ENCODE peak calls at places on chromosomes 4 and X, in five cellular contexts. One of them, this sample, is unnamed. For H3K4me1 and H3K36me3, the result is how much of the 10 kb centered on the place peaks cover.

GRCh38 chr4:168101026-168101425 is 8.7 kb downstream of the ANXA10 start:
- DNase-seq in Peyer's patch: no peak
- DNase-seq in psoas muscle: no peak
- DNase-seq in iPS DF 6.9: no peak
- DNase-seq in cardiac muscle cell: no peak
- DNase-seq in this sample: no peak

GRCh38 chrX:103107836-103108235 is 14.9 kb upstream of the NXF3 start:
- DNase-seq in iPS DF 6.9: no peak
- DNase-seq in Peyer's patch: no peak
- DNase-seq in cardiac muscle cell: no peak
- DNase-seq in psoas muscle: no peak
- DNase-seq in this sample: no peak

GRCh38 chrX:109619816-109620215 is 5.2 kb downstream of the KCNE5 start:
- DNase-seq in iPS DF 6.9: no peak
- DNase-seq in Peyer's patch: no peak
- DNase-seq in cardiac muscle cell: no peak
- DNase-seq in psoas muscle: no peak
- DNase-seq in this sample: no peak

GRCh38 chr4:109746728-109747127 is 16.9 kb upstream of the PLA2G12A start:
- DNase-seq in psoas muscle: no peak
- DNase-seq in Peyer's patch: no peak
- DNase-seq in iPS DF 6.9: no peak
- DNase-seq in cardiac muscle cell: no peak
- DNase-seq in this sample: no peak

GRCh38 chrX:10254746-10255145 is 98.0 kb downstream of the CLCN4 start:
- DNase-seq in psoas muscle: no peak
- DNase-seq in Peyer's patch: no peak
- DNase-seq in cardiac muscle cell: no peak
- DNase-seq in iPS DF 6.9: no peak
- DNase-seq in this sample: no peak

GRCh38 chr4:112348488-112349158 is 51.5 kb downstream of the ALPK1 start:
- DNase-seq in Peyer's patch: no peak
- DNase-seq in cardiac muscle cell: peak
- DNase-seq in psoas muscle: peak
- DNase-seq in iPS DF 6.9: peak
- DNase-seq in this sample: peak

GRCh38 chrX:131728295-131729145 is 184.6 kb downstream of the OR13H1 start:
- DNase-seq in psoas muscle: peak
- DNase-seq in Peyer's patch: no peak
- DNase-seq in iPS DF 6.9: no peak
- DNase-seq in cardiac muscle cell: no peak
- DNase-seq in this sample: no peak

GRCh38 chrX:2559124-2559523 is 58.3 kb upstream of the DHRSX start:
- DNase-seq in cardiac muscle cell: no peak
- DNase-seq in iPS DF 6.9: no peak
- DNase-seq in Peyer's patch: no peak
- DNase-seq in psoas muscle: no peak
- DNase-seq in this sample: no peak

GRCh38 chr4:156946508-156947197 is 24.9 kb downstream of the PDGFC start:
- DNase-seq in psoas muscle: no peak
- DNase-seq in Peyer's patch: no peak
- DNase-seq in iPS DF 6.9: no peak
- DNase-seq in cardiac muscle cell: no peak
- DNase-seq in this sample: no peak

GRCh38 chr4:102843938-102844337 is 16.6 kb upstream of the UBE2D3 start:
- DNase-seq in iPS DF 6.9: no peak
- DNase-seq in psoas muscle: no peak
- DNase-seq in Peyer's patch: no peak
- DNase-seq in cardiac muscle cell: no peak
- DNase-seq in this sample: no peak

GRCh38 chrX:123625477-123625876 is 107.4 kb downstream of the THOC2 start:
- DNase-seq in psoas muscle: no peak
- DNase-seq in Peyer's patch: no peak
- DNase-seq in cardiac muscle cell: no peak
- DNase-seq in iPS DF 6.9: no peak
- DNase-seq in this sample: no peak

GRCh38 chr4:96009720-96010119 is 169.8 kb downstream of the PDHA2 start:
- DNase-seq in Peyer's patch: no peak
- DNase-seq in psoas muscle: no peak
- DNase-seq in iPS DF 6.9: no peak
- DNase-seq in cardiac muscle cell: no peak
- DNase-seq in this sample: no peak

GRCh38 chr4:43316813-43317212 is 424.3 kb downstream of the GRXCR1 start:
- DNase-seq in cardiac muscle cell: no peak
- DNase-seq in Peyer's patch: no peak
- DNase-seq in psoas muscle: no peak
- DNase-seq in iPS DF 6.9: no peak
- DNase-seq in this sample: no peak

GRCh38 chr4:70628444-70628843 is at the start of gene ENAM:
- DNase-seq in cardiac muscle cell: no peak
- DNase-seq in psoas muscle: no peak
- DNase-seq in iPS DF 6.9: no peak
- DNase-seq in Peyer's patch: no peak
- DNase-seq in this sample: no peak

GRCh38 chr4:71992571-71992970 is 39.2 kb upstream of the NPFFR2 start:
- DNase-seq in psoas muscle: no peak
- DNase-seq in cardiac muscle cell: no peak
- DNase-seq in iPS DF 6.9: no peak
- DNase-seq in Peyer's patch: no peak
- DNase-seq in this sample: no peak

GRCh38 chrX:45714864-45715263 is 514.2 kb upstream of the DIPK2B start:
- DNase-seq in cardiac muscle cell: no peak
- DNase-seq in Peyer's patch: no peak
- DNase-seq in iPS DF 6.9: no peak
- DNase-seq in psoas muscle: no peak
- DNase-seq in this sample: no peak

GRCh38 chr4:146222313-146222712 is 8.0 kb downstream of the REELD1 start:
- DNase-seq in iPS DF 6.9: no peak
- DNase-seq in Peyer's patch: no peak
- DNase-seq in cardiac muscle cell: peak
- DNase-seq in psoas muscle: no peak
- DNase-seq in this sample: no peak

GRCh38 chr4:7089211-7089964 is 21.5 kb upstream of the GRPEL1 start:
- DNase-seq in Peyer's patch: no peak
- DNase-seq in cardiac muscle cell: no peak
- DNase-seq in iPS DF 6.9: no peak
- DNase-seq in psoas muscle: no peak
- DNase-seq in this sample: no peak

GRCh38 chrX:13120017-13120416 is 75.6 kb upstream of the FAM9C start:
- DNase-seq in Peyer's patch: no peak
- DNase-seq in cardiac muscle cell: peak
- DNase-seq in iPS DF 6.9: no peak
- DNase-seq in psoas muscle: no peak
- DNase-seq in this sample: no peak

GRCh38 chr4:57074753-57075152 is 35.4 kb downstream of the IGFBP7 start:
- DNase-seq in Peyer's patch: no peak
- DNase-seq in psoas muscle: no peak
- DNase-seq in iPS DF 6.9: no peak
- DNase-seq in cardiac muscle cell: no peak
- DNase-seq in this sample: no peak
- H3K4me1 ChIP-seq in Peyer's patch: under half
- H3K4me1 ChIP-seq in psoas muscle: under half
- H3K4me1 ChIP-seq in iPS DF 6.9: under half
- H3K4me1 ChIP-seq in cardiac muscle cell: under half
- H3K4me1 ChIP-seq in this sample: under half

GRCh38 chr4:4284827-4285618 is 4.9 kb downstream of the LYAR start:
- DNase-seq in iPS DF 6.9: no peak
- DNase-seq in cardiac muscle cell: peak
- DNase-seq in psoas muscle: no peak
- DNase-seq in Peyer's patch: peak
- DNase-seq in this sample: no peak
- H3K27ac ChIP-seq in iPS DF 6.9: no peak
- H3K27ac ChIP-seq in cardiac muscle cell: peak
- H3K27ac ChIP-seq in psoas muscle: peak
- H3K27ac ChIP-seq in Peyer's patch: no peak
- H3K27ac ChIP-seq in this sample: no peak

DNA sequence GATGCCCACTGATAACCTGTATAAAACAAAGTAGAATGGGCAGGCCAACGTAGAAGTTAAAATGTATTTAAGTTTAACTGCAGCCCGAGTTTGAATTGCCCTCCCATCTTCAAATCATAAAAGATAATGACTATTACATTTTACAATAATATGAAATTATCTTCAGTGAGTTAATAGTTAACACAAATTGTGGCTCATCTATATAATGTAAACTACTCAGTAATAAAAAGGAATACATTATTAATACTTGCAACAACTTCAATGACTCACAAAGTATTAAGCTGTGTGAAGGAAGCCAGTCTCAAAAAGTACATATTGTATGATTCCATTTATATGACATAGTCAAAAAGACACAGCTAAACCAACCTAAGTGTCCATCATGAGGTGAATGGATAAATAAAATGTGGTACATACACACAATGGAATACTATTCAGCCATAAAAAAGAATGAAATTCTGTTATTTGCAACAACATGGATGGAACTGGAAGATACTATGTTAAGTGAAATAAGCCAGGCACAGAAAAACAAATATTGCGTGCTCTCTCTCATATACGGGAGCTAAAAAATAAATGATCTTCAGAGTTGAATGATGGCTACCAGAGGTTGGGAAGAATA is 7.8 kb downstream of the PLRG1 start:
- DNase-seq in Peyer's patch: no peak
- DNase-seq in iPS DF 6.9: no peak
- DNase-seq in cardiac muscle cell: no peak
- DNase-seq in psoas muscle: no peak
- DNase-seq in this sample: no peak
- H3K36me3 ChIP-seq in Peyer's patch: under half
- H3K36me3 ChIP-seq in iPS DF 6.9: under half
- H3K36me3 ChIP-seq in cardiac muscle cell: half or more
- H3K36me3 ChIP-seq in psoas muscle: half or more
- H3K36me3 ChIP-seq in this sample: half or more

GRCh38 chr4:2792711-2793577 is at the start of gene SH3BP2:
- DNase-seq in cardiac muscle cell: peak
- DNase-seq in iPS DF 6.9: no peak
- DNase-seq in psoas muscle: peak
- DNase-seq in Peyer's patch: peak
- DNase-seq in this sample: peak
- H3K4me1 ChIP-seq in cardiac muscle cell: under half
- H3K4me1 ChIP-seq in iPS DF 6.9: under half
- H3K4me1 ChIP-seq in psoas muscle: under half
- H3K4me1 ChIP-seq in Peyer's patch: under half
- H3K4me1 ChIP-seq in this sample: half or more

GRCh38 chr4:176236909-176237308 is 32.1 kb downstream of the ASB5 start:
- DNase-seq in cardiac muscle cell: no peak
- DNase-seq in Peyer's patch: no peak
- DNase-seq in iPS DF 6.9: no peak
- DNase-seq in psoas muscle: no peak
- DNase-seq in this sample: no peak

GRCh38 chr4:176238819-176239218 is 30.2 kb downstream of the ASB5 start:
- DNase-seq in iPS DF 6.9: no peak
- DNase-seq in psoas muscle: no peak
- DNase-seq in cardiac muscle cell: no peak
- DNase-seq in Peyer's patch: no peak
- DNase-seq in this sample: no peak

GRCh38 chr4:176238157-176238608 is 30.8 kb downstream of the ASB5 start:
- DNase-seq in Peyer's patch: no peak
- DNase-seq in psoas muscle: no peak
- DNase-seq in cardiac muscle cell: no peak
- DNase-seq in iPS DF 6.9: no peak
- DNase-seq in this sample: no peak

GRCh38 chr4:176241703-176242102 is 27.3 kb downstream of the ASB5 start:
- DNase-seq in iPS DF 6.9: no peak
- DNase-seq in Peyer's patch: no peak
- DNase-seq in cardiac muscle cell: no peak
- DNase-seq in psoas muscle: no peak
- DNase-seq in this sample: no peak

DNA sequence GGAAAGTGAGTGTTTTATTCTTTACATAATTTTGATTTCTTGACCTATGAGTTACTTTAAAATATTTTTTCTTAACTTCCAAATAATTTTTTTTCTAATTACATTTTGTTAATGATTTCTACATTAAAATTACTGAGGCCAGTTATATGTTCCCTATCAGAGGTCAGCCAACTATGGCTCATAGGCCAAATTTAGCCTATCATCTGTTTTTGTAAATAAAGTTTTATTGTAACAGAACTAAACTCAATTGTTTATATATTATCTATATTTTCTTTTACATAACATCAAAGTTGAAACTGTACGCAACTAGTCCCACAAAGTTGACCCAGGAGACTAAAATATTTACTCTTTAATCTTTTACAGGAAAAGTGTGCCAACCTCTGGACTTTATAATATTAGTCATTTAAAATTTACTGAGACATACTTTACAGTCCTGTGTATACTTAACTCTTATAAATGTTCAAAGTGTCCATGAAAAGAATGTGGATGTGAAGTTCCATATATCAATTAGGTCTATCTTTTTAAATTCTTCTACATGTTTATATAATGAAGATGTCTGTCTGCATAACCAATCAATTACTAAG is 26.2 kb downstream of the ASB5 start:
- DNase-seq in Peyer's patch: no peak
- DNase-seq in iPS DF 6.9: no peak
- DNase-seq in psoas muscle: no peak
- DNase-seq in cardiac muscle cell: no peak
- DNase-seq in this sample: no peak
- H3K27ac ChIP-seq in Peyer's patch: no peak
- H3K27ac ChIP-seq in iPS DF 6.9: no peak
- H3K27ac ChIP-seq in psoas muscle: peak
- H3K27ac ChIP-seq in cardiac muscle cell: no peak
- H3K27ac ChIP-seq in this sample: no peak

GRCh38 chrX:154711264-154711663 is 39.6 kb downstream of the GAB3 start:
- DNase-seq in cardiac muscle cell: no peak
- DNase-seq in psoas muscle: no peak
- DNase-seq in Peyer's patch: no peak
- DNase-seq in iPS DF 6.9: no peak
- DNase-seq in this sample: no peak
- H3K36me3 ChIP-seq in cardiac muscle cell: under half
- H3K36me3 ChIP-seq in psoas muscle: under half
- H3K36me3 ChIP-seq in Peyer's patch: under half
- H3K36me3 ChIP-seq in iPS DF 6.9: under half
- H3K36me3 ChIP-seq in this sample: under half

GRCh38 chr4:3045500-3045850 is 28.9 kb downstream of the HTT-AS start:
- DNase-seq in iPS DF 6.9: no peak
- DNase-seq in cardiac muscle cell: no peak
- DNase-seq in Peyer's patch: no peak
- DNase-seq in psoas muscle: peak
- DNase-seq in this sample: peak
- H3K4me1 ChIP-seq in iPS DF 6.9: under half
- H3K4me1 ChIP-seq in cardiac muscle cell: under half
- H3K4me1 ChIP-seq in Peyer's patch: under half
- H3K4me1 ChIP-seq in psoas muscle: under half
- H3K4me1 ChIP-seq in this sample: under half

This sample was measured in upper lobe of right lung.